ENCODE peak calls at places on chromosomes 7 and 10, in eight cellular contexts. One of them, this sample, is unnamed.

GRCh38 chr10:49300140-49300974 is 1.4 kb downstream of the C10orf71 start:
- DNase-seq in stimulated activated CD4-positive, alpha-beta T cell treated with anti-CD3 and anti-CD28 coated beads, Interleukin-2, amount 100 ng/mL, for 24 hours: no peak
- DNase-seq in choroid plexus epithelial cell: peak
- DNase-seq in dorsolateral prefrontal cortex: no peak
- DNase-seq in left ventricle myocardium inferior: peak
- DNase-seq in A673: no peak
- DNase-seq in RWPE1: no peak
- DNase-seq in EL: no peak
- DNase-seq in this sample: no peak

GRCh38 chr7:128035712-128036111 is 4.5 kb upstream of the LRRC4 start:
- DNase-seq in stimulated activated CD4-positive, alpha-beta T cell treated with anti-CD3 and anti-CD28 coated beads, Interleukin-2, amount 100 ng/mL, for 24 hours: no peak
- DNase-seq in choroid plexus epithelial cell: peak
- DNase-seq in dorsolateral prefrontal cortex: no peak
- DNase-seq in left ventricle myocardium inferior: no peak
- DNase-seq in A673: peak
- DNase-seq in RWPE1: no peak
- DNase-seq in EL: peak
- DNase-seq in this sample: peak

GRCh38 chr7:103348452-103348851 is 1.0 kb downstream of the PSMC2 start:
- DNase-seq in stimulated activated CD4-positive, alpha-beta T cell treated with anti-CD3 and anti-CD28 coated beads, Interleukin-2, amount 100 ng/mL, for 24 hours: peak
- DNase-seq in choroid plexus epithelial cell: no peak
- DNase-seq in dorsolateral prefrontal cortex: no peak
- DNase-seq in left ventricle myocardium inferior: no peak
- DNase-seq in A673: no peak
- DNase-seq in RWPE1: no peak
- DNase-seq in EL: no peak
- DNase-seq in this sample: no peak

GRCh38 chr7:31648288-31648687 is 38.7 kb upstream of the PPP1R17 start:
- DNase-seq in stimulated activated CD4-positive, alpha-beta T cell treated with anti-CD3 and anti-CD28 coated beads, Interleukin-2, amount 100 ng/mL, for 24 hours: no peak
- DNase-seq in choroid plexus epithelial cell: peak
- DNase-seq in dorsolateral prefrontal cortex: no peak
- DNase-seq in left ventricle myocardium inferior: no peak
- DNase-seq in A673: peak
- DNase-seq in RWPE1: peak
- DNase-seq in EL: no peak
- DNase-seq in this sample: no peak

GRCh38 chr7:15158141-15158810 is 255.7 kb upstream of the DGKB start:
- DNase-seq in stimulated activated CD4-positive, alpha-beta T cell treated with anti-CD3 and anti-CD28 coated beads, Interleukin-2, amount 100 ng/mL, for 24 hours: no peak
- DNase-seq in choroid plexus epithelial cell: no peak
- DNase-seq in dorsolateral prefrontal cortex: no peak
- DNase-seq in left ventricle myocardium inferior: no peak
- DNase-seq in A673: peak
- DNase-seq in RWPE1: no peak
- DNase-seq in EL: no peak
- DNase-seq in this sample: peak

GRCh38 chr7:1635401-1635800 is 34.7 kb upstream of the ELFN1 start:
- DNase-seq in stimulated activated CD4-positive, alpha-beta T cell treated with anti-CD3 and anti-CD28 coated beads, Interleukin-2, amount 100 ng/mL, for 24 hours: no peak
- DNase-seq in choroid plexus epithelial cell: no peak
- DNase-seq in dorsolateral prefrontal cortex: no peak
- DNase-seq in left ventricle myocardium inferior: no peak
- DNase-seq in A673: no peak
- DNase-seq in RWPE1: no peak
- DNase-seq in EL: no peak
- DNase-seq in this sample: no peak

GRCh38 chr10:110399163-110400094 is 94.7 kb upstream of the SMNDC1 start:
- DNase-seq in stimulated activated CD4-positive, alpha-beta T cell treated with anti-CD3 and anti-CD28 coated beads, Interleukin-2, amount 100 ng/mL, for 24 hours: no peak
- DNase-seq in choroid plexus epithelial cell: peak
- DNase-seq in dorsolateral prefrontal cortex: no peak
- DNase-seq in left ventricle myocardium inferior: no peak
- DNase-seq in A673: peak
- DNase-seq in RWPE1: peak
- DNase-seq in EL: peak
- DNase-seq in this sample: peak

GRCh38 chr10:78513986-78514385 is 480.3 kb downstream of the RPS24 start:
- DNase-seq in stimulated activated CD4-positive, alpha-beta T cell treated with anti-CD3 and anti-CD28 coated beads, Interleukin-2, amount 100 ng/mL, for 24 hours: no peak
- DNase-seq in choroid plexus epithelial cell: no peak
- DNase-seq in dorsolateral prefrontal cortex: no peak
- DNase-seq in left ventricle myocardium inferior: no peak
- DNase-seq in A673: no peak
- DNase-seq in RWPE1: no peak
- DNase-seq in EL: no peak
- DNase-seq in this sample: no peak

GRCh38 chr7:30321089-30321991 is 36.9 kb downstream of the ZNRF2 start:
- DNase-seq in stimulated activated CD4-positive, alpha-beta T cell treated with anti-CD3 and anti-CD28 coated beads, Interleukin-2, amount 100 ng/mL, for 24 hours: no peak
- DNase-seq in choroid plexus epithelial cell: no peak
- DNase-seq in dorsolateral prefrontal cortex: no peak
- DNase-seq in left ventricle myocardium inferior: no peak
- DNase-seq in A673: no peak
- DNase-seq in RWPE1: no peak
- DNase-seq in EL: peak
- DNase-seq in this sample: peak

This sample was measured in fibroblast of the aortic adventitia.